ENCODE peak calls at places on chromosomes 13 and 19, in four cellular contexts. H, E, Y and J are unnamed samples.
A peak's percentile ranks its signal among the peaks of the same experiment; 100 is the strongest.

GRCh38 chr13:111049791-111050538 is 65.1 kb upstream of the ARHGEF7 start:
- DNase-seq in Y (peak; percentile 34), E (no peak), H (peak; percentile 46), J (peak; percentile 44)

GRCh38 chr19:45976180-45976579 is 2.5 kb upstream of the NOVA2 start:
- DNase-seq in E (peak; percentile 17), Y (no peak), H (peak; percentile 50), J (peak; percentile 5)

GRCh38 chr19:5943623-5944022 is 29.6 kb downstream of the CAPS start:
- DNase-seq in H (no peak), Y (no peak), E (peak; percentile 52), J (peak; percentile 51)

GRCh38 chr19:5144545-5145179 is 175.7 kb downstream of the KDM4B start:
- DNase-seq in E (no peak), Y (no peak), H (no peak), J (no peak)

GRCh38 chr19:41753936-41754529 is 1.3 kb upstream of the CEACAM6 start:
- DNase-seq in E (peak; percentile 3), H (peak; percentile 27), Y (peak; percentile 65), J (peak; percentile 43)

GRCh38 chr13:73061478-73062275 is 2.9 kb downstream of the KLF5 start:
- DNase-seq in E (no peak), Y (peak; percentile 70), H (no peak), J (peak; percentile 25)

GRCh38 chr19:16258440-16258903 is 60.8 kb downstream of the AP1M1 start:
- DNase-seq in E (no peak), H (no peak), Y (no peak), J (peak; percentile 16)

GRCh38 chr13:21243843-21244184 is 67.4 kb downstream of the MRPL57 start:
- DNase-seq in E (no peak), H (no peak), Y (no peak), J (no peak)

GRCh38 chr19:6238643-6239281 is 41.0 kb downstream of the MLLT1 start:
- DNase-seq in H (no peak), E (peak; percentile 77), Y (peak; percentile 79), J (peak; percentile 58)

GRCh38 chr13:61727714-61728275 is 312.1 kb upstream of the PCDH20 start:
- DNase-seq in E (peak; percentile 57), H (no peak), Y (peak; percentile 40), J (peak; percentile 7)

GRCh38 chr13:50208826-50209335 is 193.6 kb downstream of the KCNRG start:
- DNase-seq in H (peak; percentile 42), Y (peak; percentile 57), E (peak; percentile 92), J (peak; percentile 98)

GRCh38 chr19:19591133-19591825 is 27.2 kb downstream of the PBX4 start:
- DNase-seq in E (peak; percentile 94), Y (peak; percentile 98), H (peak; percentile 34), J (peak; percentile 99)

GRCh38 chr13:24361138-24361537 is 51.8 kb downstream of the C1QTNF9 start:
- DNase-seq in H (no peak), Y (no peak), E (no peak), J (no peak)

GRCh38 chr19:56211718-56212117 is 9.6 kb downstream of the ZSCAN5C start:
- DNase-seq in H (peak; percentile 11), Y (no peak), E (no peak), J (no peak)

GRCh38 chr13:101065314-101065713 is 351.0 kb downstream of the NALCN start:
- DNase-seq in Y (no peak), H (no peak), E (peak; percentile 78), J (peak; percentile 84)

GRCh38 chr19:23764781-23765180 is 6.1 kb upstream of the ZNF681 start:
- DNase-seq in E (no peak), H (no peak), Y (no peak), J (no peak)

GRCh38 chr19:11339254-11340098 is at the start of gene RAB3D:
- DNase-seq in Y (peak; percentile 93), H (peak; percentile 96), E (peak; percentile 73), J (peak; percentile 89)

GRCh38 chr19:5394907-5395505 is 54.4 kb upstream of the PTPRS start:
- DNase-seq in E (no peak), Y (no peak), H (peak; percentile 90), J (no peak)

GRCh38 chr19:10830941-10831779 is 4.9 kb downstream of the TMED1 start:
- DNase-seq in H (no peak), E (no peak), Y (no peak), J (no peak)

GRCh38 chr13:20190481-20191310 is 2.0 kb downstream of the GJB2 start:
- DNase-seq in H (no peak), Y (peak; percentile 77), E (peak; percentile 95), J (peak; percentile 15)

GRCh38 chr19:3880471-3881271 is at the start of gene ATCAY:
- DNase-seq in E (no peak), Y (no peak), H (peak; percentile 91), J (no peak)

GRCh38 chr19:14614099-14614412 is 31.2 kb downstream of the CLEC17A start:
- DNase-seq in H (no peak), E (no peak), Y (no peak), J (no peak)

GRCh38 chr19:5023128-5023571 is 54.2 kb downstream of the KDM4B start:
- DNase-seq in Y (no peak), H (no peak), E (no peak), J (no peak)

GRCh38 chr19:16027528-16027927 is 48.8 kb upstream of the TPM4 start:
- DNase-seq in Y (no peak), H (no peak), E (no peak), J (no peak)

GRCh38 chr19:5091576-5092215 is 122.8 kb downstream of the KDM4B start:
- DNase-seq in H (no peak), Y (no peak), E (no peak), J (peak; percentile 32)

GRCh38 chr19:35712910-35713845 is 4.6 kb upstream of the KMT2B start:
- DNase-seq in Y (no peak), H (no peak), E (no peak), J (no peak)

GRCh38 chr19:42386974-42387707 is 3.0 kb downstream of the CNFN start:
- DNase-seq in H (peak; percentile 89), E (peak; percentile 40), Y (peak; percentile 87), J (peak; percentile 41)

GRCh38 chr13:97631158-97631557 is 197.2 kb downstream of the RAP2A start:
- DNase-seq in H (peak; percentile 34), Y (no peak), E (no peak), J (no peak)

GRCh38 chr13:113407103-113407530 is 43.2 kb upstream of the GRTP1 start:
- DNase-seq in H (no peak), E (no peak), Y (no peak), J (no peak)

GRCh38 chr19:10766681-10767201 is 48.9 kb downstream of the DNM2 start:
- DNase-seq in E (peak; percentile 40), H (no peak), Y (no peak), J (peak; percentile 38)

GRCh38 chr13:30659980-30660379 is 42.3 kb downstream of the USPL1 start:
- DNase-seq in E (no peak), Y (no peak), H (no peak), J (no peak)

GRCh38 chr19:289651-290538 is 1.3 kb downstream of the PLPP2 start:
- DNase-seq in H (no peak), Y (peak; percentile 82), E (peak; percentile 43), J (peak; percentile 67)

GRCh38 chr19:50460161-50460765 is 16.0 kb upstream of the EMC10 start:
- DNase-seq in Y (peak; percentile 14), E (peak; percentile 68), H (no peak), J (peak; percentile 73)

GRCh38 chr13:70623260-70623659 is 515.0 kb upstream of the KLHL1 start:
- DNase-seq in H (peak; percentile 2), Y (peak; percentile 11), E (peak; percentile 3), J (peak; percentile 35)

DNA sequence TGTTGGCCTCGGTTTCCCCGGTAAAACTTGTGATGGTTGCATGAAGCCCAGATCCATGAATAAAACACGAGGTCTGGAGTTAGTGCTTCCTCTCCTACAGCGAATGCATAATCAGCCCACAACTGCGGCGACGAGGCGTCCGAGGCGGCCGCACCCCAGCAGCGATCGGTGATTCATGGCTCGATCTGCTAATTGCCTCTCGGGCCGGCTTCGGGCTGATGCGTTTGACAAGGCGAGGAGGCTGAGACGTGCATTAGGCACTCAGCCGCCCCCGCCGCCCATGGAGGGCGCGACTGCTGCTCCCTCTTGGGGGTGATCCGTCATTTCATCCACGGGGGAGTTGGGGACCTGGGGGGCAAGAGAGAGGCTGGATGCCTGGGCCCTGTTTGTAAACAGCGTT is 48.1 kb downstream of the EFNA2 start:
- DNase-seq in E (peak; percentile 61), H (no peak), Y (no peak), J (no peak)
- TF ChIP-seq CTCF in E (no peak), H (no peak), Y (no peak), J (no peak)

DNA sequence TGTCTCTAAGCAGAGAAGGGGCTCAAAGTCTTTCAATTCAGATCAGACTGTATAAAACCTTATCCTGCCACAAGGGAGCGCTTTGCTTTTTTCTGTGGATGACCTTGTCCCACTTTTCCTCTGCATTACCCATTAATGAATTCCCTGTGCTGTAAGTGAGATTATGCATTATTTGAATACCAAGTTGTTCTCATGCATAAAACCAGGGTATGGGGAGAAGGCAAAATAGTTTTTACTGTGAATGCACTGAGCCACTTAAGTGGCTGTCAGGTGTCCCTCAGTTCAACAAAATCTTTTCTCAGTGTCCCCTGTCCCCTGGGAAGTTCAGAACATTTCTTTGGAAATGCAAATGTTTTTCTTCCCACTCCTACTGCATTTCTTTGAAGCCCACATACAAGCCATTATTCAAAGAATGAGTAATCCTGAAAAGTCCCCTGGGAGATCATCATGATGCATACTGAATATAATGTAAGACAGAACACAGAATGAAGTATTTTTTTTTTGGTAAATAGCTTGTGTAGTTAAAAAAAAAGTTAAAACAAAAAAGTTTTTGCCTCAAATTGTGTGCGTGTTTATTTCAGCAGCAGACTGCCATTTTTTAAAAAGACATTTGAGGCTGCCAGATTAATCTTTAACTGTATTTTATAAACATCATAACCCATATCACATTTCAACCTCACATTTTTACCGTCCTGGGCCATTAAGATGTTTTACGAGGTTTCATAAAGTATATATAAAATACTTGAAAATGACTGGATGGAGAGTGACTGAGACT is 506.7 kb upstream of the PCDH9 start:
- DNase-seq in E (peak; percentile 92), H (peak; percentile 68), Y (peak; percentile 68), J (peak; percentile 78)
- TF ChIP-seq CTCF in E (peak; percentile 59), H (peak; percentile 71), Y (peak; percentile 20), J (peak; percentile 46)

GRCh38 chr19:57888494-57889231 is at the start of gene ZNF814:
- DNase-seq in H (peak; percentile 96), E (peak; percentile 75), Y (no peak), J (peak; percentile 89)

GRCh38 chr19:57886046-57886445 is 2.8 kb downstream of the ZNF814 start:
- DNase-seq in E (no peak), H (no peak), Y (no peak), J (no peak)

GRCh38 chr19:57888107-57888493 is 737 bp downstream of the ZNF814 start:
- DNase-seq in H (no peak), E (no peak), Y (no peak), J (no peak)

DNA sequence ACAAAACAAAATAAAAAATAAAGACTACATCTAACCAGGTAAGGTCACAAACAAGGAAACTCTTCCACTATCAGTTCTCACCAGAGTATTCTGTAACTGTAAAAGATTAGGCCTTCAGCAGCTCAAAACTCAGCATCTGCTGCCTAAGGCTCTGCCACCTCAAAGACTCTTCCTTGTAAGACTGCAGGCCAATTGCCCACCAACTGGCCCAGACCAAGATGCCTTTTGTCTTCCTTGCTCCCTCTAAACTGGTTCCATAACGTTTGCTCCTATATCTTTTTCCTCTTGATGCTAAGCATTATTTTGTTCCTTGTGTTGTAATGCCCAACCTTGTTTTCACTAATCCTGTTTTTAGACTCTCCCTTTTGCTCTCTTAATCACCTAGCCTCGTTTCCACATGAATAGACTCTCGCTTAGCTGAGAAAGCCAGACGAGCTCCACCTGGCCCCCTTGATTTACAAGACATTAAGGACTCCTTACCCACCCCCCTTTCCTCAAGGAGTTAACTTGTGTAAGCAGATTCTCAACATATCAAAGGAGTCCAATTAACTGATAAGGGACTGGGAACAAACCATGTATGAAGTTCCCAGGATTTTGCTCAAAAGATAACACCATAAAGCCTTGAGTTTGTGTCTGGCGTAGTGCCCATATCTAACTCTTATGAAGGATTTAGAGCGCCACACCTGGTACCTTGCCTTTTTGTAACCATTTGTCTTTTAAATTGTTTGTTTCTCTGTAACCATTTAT is 1.5 kb downstream of the ZNF814 start:
- DNase-seq in H (peak; percentile 71), E (peak; percentile 55), Y (no peak), J (peak; percentile 39)
- TF ChIP-seq CTCF in H (peak; percentile 16), E (no peak), Y (no peak), J (no peak)

GRCh38 chr13:91922969-91923592 is 524.7 kb downstream of the GPC5 start:
- DNase-seq in H (peak; percentile 25), Y (peak; percentile 11), E (no peak), J (peak; percentile 11)
- TF ChIP-seq CTCF in H (peak; percentile 61), Y (no peak), E (no peak), J (no peak)